ENCODE peak calls at places on chromosome 5, in six cellular contexts. G, W, R, S, I and M are unnamed samples.
A peak's percentile ranks its signal among the peaks of the same experiment; 100 is the strongest.

GRCh38 chr5:50553560-50553984 is 112.5 kb upstream of the EMB start:
- DNase-seq in W (no peak), S (no peak), G (no peak), I (no peak), R (no peak), M (no peak)

GRCh38 chr5:147344861-147345260 is 110.0 kb downstream of the STK32A start:
- DNase-seq in I (no peak), W (no peak), G (no peak), S (no peak), R (no peak), M (no peak)

GRCh38 chr5:150791536-150791935 is 13.0 kb downstream of the SMIM3 start:
- DNase-seq in I (no peak), G (no peak), R (peak; percentile 13), S (no peak), W (no peak), M (no peak)

GRCh38 chr5:55440188-55440646 is 94.5 kb downstream of the PLPP1 start:
- DNase-seq in G (no peak), I (no peak), R (peak; percentile 83), W (no peak), S (no peak), M (no peak)

GRCh38 chr5:1523793-1524480 is at the start of gene LPCAT1:
- DNase-seq in I (no peak), W (peak; percentile 73), S (peak; percentile 93), G (peak; percentile 87), R (peak; percentile 68), M (no peak)

GRCh38 chr5:64872044-64872443 is 103.3 kb downstream of the CWC27 start:
- DNase-seq in W (no peak), S (no peak), I (peak; percentile 19), G (no peak), R (peak; percentile 38), M (no peak)

GRCh38 chr5:145980718-145981117 is 44.3 kb downstream of the SH3RF2 start:
- DNase-seq in I (no peak), G (no peak), W (no peak), S (no peak), R (no peak), M (no peak)

GRCh38 chr5:1099931-1100651 is 11.8 kb downstream of the SLC12A7 start:
- DNase-seq in G (no peak), I (no peak), R (peak; percentile 13), W (no peak), S (no peak), M (no peak)

GRCh38 chr5:71862661-71863060 is 143.6 kb downstream of the CARTPT start:
- DNase-seq in G (no peak), S (no peak), R (no peak), I (no peak), W (no peak), M (no peak)

GRCh38 chr5:180136661-180137381 is 65.3 kb upstream of the RNF130 start:
- DNase-seq in R (no peak), W (peak; percentile 9), G (no peak), S (no peak), I (no peak), M (peak; percentile 9)

GRCh38 chr5:57598756-57599155 is 116.1 kb upstream of the ACTBL2 start:
- DNase-seq in G (no peak), I (peak; percentile 32), W (no peak), S (no peak), R (peak; percentile 90), M (no peak)

GRCh38 chr5:6792911-6793451 is 79.7 kb downstream of the TENT4A start:
- DNase-seq in G (no peak), R (no peak), S (no peak), I (no peak), W (no peak), M (no peak)

GRCh38 chr5:167743685-167744084 is 547.8 kb upstream of the WWC1 start:
- DNase-seq in S (no peak), G (no peak), I (peak; percentile 37), W (no peak), R (peak; percentile 92), M (no peak)

GRCh38 chr5:169980418-169981053 is at the start of gene INSYN2B:
- DNase-seq in S (peak; percentile 31), I (peak; percentile 49), W (peak; percentile 45), R (peak; percentile 85), G (peak; percentile 51), M (peak; percentile 44)

GRCh38 chr5:95941756-95942155 is 19.9 kb downstream of the ELL2 start:
- DNase-seq in I (no peak), W (no peak), R (no peak), G (no peak), S (no peak), M (no peak)

GRCh38 chr5:59079622-59080620 is 497.0 kb downstream of the RAB3C start:
- DNase-seq in S (no peak), R (peak; percentile 93), G (no peak), I (peak; percentile 96), W (no peak), M (no peak)

GRCh38 chr5:79605560-79605959 is 6.7 kb upstream of the TENT2 start:
- DNase-seq in I (no peak), R (no peak), S (no peak), G (no peak), W (no peak), M (no peak)

GRCh38 chr5:172501708-172502379 is 47.5 kb upstream of the SH3PXD2B start:
- DNase-seq in G (no peak), W (no peak), R (no peak), S (no peak), I (no peak), M (no peak)

GRCh38 chr5:16037121-16037520 is 142.5 kb downstream of the MARCHF11 start:
- DNase-seq in S (no peak), R (no peak), I (no peak), W (no peak), G (no peak), M (no peak)

GRCh38 chr5:143008809-143009521 is 238.8 kb downstream of the ARHGAP26 start:
- DNase-seq in S (peak; percentile 34), G (no peak), I (peak; percentile 99), W (no peak), R (peak; percentile 99), M (no peak)

GRCh38 chr5:137621861-137622823 is 113.7 kb downstream of the KLHL3 start:
- DNase-seq in W (no peak), R (peak; percentile 82), G (peak; percentile 62), S (no peak), I (no peak), M (no peak)

GRCh38 chr5:157710887-157711286 is 20.3 kb upstream of the THG1L start:
- DNase-seq in R (peak; percentile 88), I (peak; percentile 9), S (no peak), W (no peak), G (no peak), M (no peak)

GRCh38 chr5:148910216-148910615 is 83.8 kb downstream of the ADRB2 start:
- DNase-seq in I (no peak), G (no peak), S (no peak), R (no peak), W (no peak), M (no peak)

GRCh38 chr5:69299625-69300024 is 33.0 kb downstream of the CCDC125 start:
- DNase-seq in R (no peak), W (no peak), G (no peak), S (no peak), I (no peak), M (no peak)

GRCh38 chr5:90866333-90866732 is 307.7 kb downstream of the ADGRV1 start:
- DNase-seq in W (no peak), G (no peak), I (no peak), S (peak; percentile 23), R (peak; percentile 34), M (no peak)

GRCh38 chr5:177526191-177526590 is 9.4 kb upstream of the DDX41 start:
- DNase-seq in G (no peak), I (no peak), R (no peak), S (no peak), W (no peak), M (no peak)

GRCh38 chr5:77957516-77957915 is 181.4 kb upstream of the TBCA start:
- DNase-seq in W (no peak), G (no peak), I (no peak), S (no peak), R (no peak), M (no peak)

GRCh38 chr5:178290376-178290775 is 57.8 kb upstream of the PHYKPL start:
- DNase-seq in W (no peak), G (no peak), I (no peak), S (no peak), R (no peak), M (no peak)

GRCh38 chr5:133260715-133261114 is 208.9 kb downstream of the HSPA4 start:
- DNase-seq in R (no peak), I (no peak), S (no peak), W (no peak), G (no peak), M (no peak)
- TF ChIP-seq CTCF in R (peak; percentile 30), I (no peak), S (no peak), W (no peak), G (no peak), M (no peak)

GRCh38 chr5:62307364-62307689 is 1.3 kb downstream of the KIF2A start:
- DNase-seq in W (no peak), S (no peak), R (no peak), G (no peak), I (no peak), M (no peak)

GRCh38 chr5:62306494-62307363 is 723 bp downstream of the KIF2A start:
- DNase-seq in I (no peak), S (peak; percentile 50), G (peak; percentile 23), R (peak; percentile 41), W (peak; percentile 49), M (peak; percentile 29)

GRCh38 chr5:62305358-62305714 is 670 bp upstream of the KIF2A start:
- DNase-seq in S (no peak), I (no peak), R (no peak), G (no peak), W (no peak), M (no peak)

GRCh38 chr5:62308439-62308838 is 2.4 kb downstream of the KIF2A start:
- DNase-seq in R (no peak), I (no peak), W (no peak), G (no peak), S (no peak), M (no peak)

GRCh38 chr5:62305715-62306493 is at the start of gene KIF2A:
- DNase-seq in W (peak; percentile 87), S (peak; percentile 99), G (peak; percentile 91), R (peak; percentile 89), I (peak; percentile 49), M (peak; percentile 45)
- TF ChIP-seq CTCF in W (no peak), S (peak; percentile 16), G (peak; percentile 41), R (no peak), I (no peak), M (no peak)

GRCh38 chr5:125992050-125992449 is 431.2 kb upstream of the GRAMD2B start:
- DNase-seq in S (no peak), W (no peak), I (no peak), R (no peak), G (no peak), M (no peak)

GRCh38 chr5:125987677-125988255 is 435.4 kb upstream of the GRAMD2B start:
- DNase-seq in I (no peak), G (no peak), W (no peak), R (no peak), S (no peak), M (no peak)
- TF ChIP-seq CTCF in I (no peak), G (peak; percentile 39), W (no peak), R (no peak), S (no peak), M (no peak)

DNA sequence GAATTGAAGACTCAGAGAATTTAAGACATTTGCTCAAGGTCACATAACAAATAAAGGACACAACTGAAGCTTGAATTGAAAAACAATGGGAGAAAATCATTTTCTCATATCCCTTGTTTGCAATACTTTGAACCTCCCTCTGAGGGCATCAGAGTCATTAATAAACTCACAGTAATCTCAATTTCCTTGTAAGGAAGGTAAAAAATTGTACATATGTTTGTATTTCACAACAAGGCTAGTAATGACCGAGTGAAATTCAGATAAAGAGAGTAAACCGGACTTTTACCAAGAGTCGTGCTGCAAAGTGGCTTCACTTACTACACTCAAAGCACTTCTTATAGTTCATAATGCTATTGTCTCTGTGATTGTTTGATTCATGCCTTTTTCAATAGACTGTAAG is 665.0 kb downstream of the NR2F1-AS1 start:
- DNase-seq in I (no peak), S (no peak), R (peak; percentile 33), G (no peak), W (no peak), M (no peak)
- TF ChIP-seq CTCF in I (no peak), S (no peak), R (peak; percentile 45), G (peak; percentile 20), W (no peak), M (no peak)